ENCODE peak calls at places on chromosomes 6 and 20, in seven cellular contexts. U, J, X, Z, L, F and S are unnamed samples.
A peak's percentile ranks its signal among the peaks of the same experiment; 100 is the strongest.

GRCh38 chr6:16319813-16320532 is 81.6 kb downstream of the GMPR start:
- DNase-seq in U (peak; percentile 72), J (peak; percentile 95), X (peak; percentile 85), Z (no peak), L (peak; percentile 63), F (peak; percentile 75), S (peak; percentile 88)

GRCh38 chr6:109471105-109471810 is 11.8 kb downstream of the ZBTB24 start:
- DNase-seq in U (no peak), J (no peak), X (no peak), Z (no peak), L (no peak), F (no peak), S (no peak)

GRCh38 chr20:23684261-23684660 is 4.6 kb downstream of the CST4 start:
- DNase-seq in U (no peak), J (no peak), X (peak; percentile 46), Z (no peak), L (no peak), F (no peak), S (no peak)

GRCh38 chr6:21593412-21593926 is at the start of gene SOX4:
- DNase-seq in U (peak; percentile 97), J (peak; percentile 97), X (peak; percentile 95), Z (peak; percentile 79), L (peak; percentile 96), F (peak; percentile 93), S (peak; percentile 90)

GRCh38 chr6:111626446-111626845 is 20.8 kb upstream of the TRAF3IP2 start:
- DNase-seq in U (no peak), J (no peak), X (no peak), Z (no peak), L (no peak), F (no peak), S (no peak)

GRCh38 chr20:53865905-53866786 is 204.2 kb downstream of the BCAS1 start:
- DNase-seq in U (peak; percentile 51), J (peak; percentile 73), X (no peak), Z (no peak), L (peak; percentile 72), F (no peak), S (no peak)

GRCh38 chr6:97465877-97466710 is 183.1 kb upstream of the MMS22L start:
- DNase-seq in U (no peak), J (no peak), X (no peak), Z (no peak), L (no peak), F (no peak), S (no peak)

GRCh38 chr20:48763183-48764030 is 64.4 kb downstream of the PREX1 start:
- DNase-seq in U (no peak), J (no peak), X (no peak), Z (no peak), L (no peak), F (no peak), S (no peak)

GRCh38 chr20:4111440-4112411 is 96.4 kb upstream of the RNF24 start:
- DNase-seq in U (no peak), J (no peak), X (no peak), Z (no peak), L (no peak), F (no peak), S (no peak)

GRCh38 chr20:10078403-10078802 is 43.6 kb downstream of the ANKEF1 start:
- DNase-seq in U (no peak), J (no peak), X (no peak), Z (no peak), L (no peak), F (no peak), S (no peak)

GRCh38 chr6:74626288-74626687 is 579.6 kb downstream of the COL12A1 start:
- DNase-seq in U (no peak), J (no peak), X (no peak), Z (no peak), L (no peak), F (no peak), S (no peak)

GRCh38 chr20:63966172-63966943 is 3.4 kb downstream of the ZNF512B start:
- DNase-seq in U (no peak), J (no peak), X (no peak), Z (no peak), L (no peak), F (peak; percentile 38), S (no peak)

GRCh38 chr6:105135056-105135455 is 44.8 kb downstream of the POPDC3 start:
- DNase-seq in U (no peak), J (peak; percentile 57), X (no peak), Z (no peak), L (no peak), F (no peak), S (no peak)

GRCh38 chr6:105135907-105136432 is 43.8 kb downstream of the POPDC3 start:
- DNase-seq in U (no peak), J (peak; percentile 52), X (no peak), Z (no peak), L (no peak), F (no peak), S (no peak)

GRCh38 chr6:105137388-105137787 is 42.4 kb downstream of the POPDC3 start:
- DNase-seq in U (no peak), J (peak; percentile 16), X (no peak), Z (no peak), L (no peak), F (peak; percentile 67), S (no peak)

GRCh38 chr6:105136433-105137350 is 43.1 kb downstream of the POPDC3 start:
- DNase-seq in U (peak; percentile 47), J (peak; percentile 65), X (peak; percentile 65), Z (no peak), L (peak; percentile 16), F (peak; percentile 88), S (peak; percentile 77)

DNA sequence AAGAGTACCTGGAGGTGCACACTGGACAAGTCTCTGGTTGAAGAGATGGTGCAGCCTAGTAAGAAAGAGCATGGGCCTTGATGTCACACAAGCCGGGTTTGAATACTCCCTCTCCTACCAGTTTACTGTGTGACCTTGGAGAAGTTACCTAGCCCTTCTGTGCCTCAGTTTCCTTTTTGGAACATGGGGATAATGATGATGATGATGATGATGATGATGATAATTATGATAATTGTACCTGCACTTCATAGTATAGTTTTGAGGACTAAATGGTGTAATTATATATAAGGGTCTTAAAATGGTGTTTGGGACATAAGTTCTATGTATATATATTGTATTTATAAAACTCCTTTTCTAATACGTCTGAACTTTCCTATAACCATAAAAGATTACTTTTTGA is 41.7 kb downstream of the POPDC3 start:
- DNase-seq in U (no peak), J (no peak), X (no peak), Z (no peak), L (no peak), F (no peak), S (no peak)
- H3K4me3 ChIP-seq in U (no peak overlapping the region), J (no peak overlapping the region), X (no peak overlapping the region), Z (no peak overlapping the region), L (no peak overlapping the region), F (no peak overlapping the region), S (peak overlapping the region; percentile 83)

GRCh38 chr20:32019156-32019510 is 8.9 kb downstream of the CCM2L start:
- DNase-seq in U (no peak), J (no peak), X (no peak), Z (no peak), L (no peak), F (peak; percentile 58), S (no peak)

GRCh38 chr20:32021091-32021490 is 10.9 kb downstream of the CCM2L start:
- DNase-seq in U (no peak), J (no peak), X (no peak), Z (no peak), L (no peak), F (no peak), S (no peak)

GRCh38 chr20:32019563-32020463 is 9.6 kb downstream of the CCM2L start:
- DNase-seq in U (no peak), J (no peak), X (no peak), Z (no peak), L (no peak), F (no peak), S (no peak)

GRCh38 chr20:32017711-32018251 is 7.5 kb downstream of the CCM2L start:
- DNase-seq in U (peak; percentile 31), J (no peak), X (no peak), Z (no peak), L (peak; percentile 60), F (no peak), S (no peak)

DNA sequence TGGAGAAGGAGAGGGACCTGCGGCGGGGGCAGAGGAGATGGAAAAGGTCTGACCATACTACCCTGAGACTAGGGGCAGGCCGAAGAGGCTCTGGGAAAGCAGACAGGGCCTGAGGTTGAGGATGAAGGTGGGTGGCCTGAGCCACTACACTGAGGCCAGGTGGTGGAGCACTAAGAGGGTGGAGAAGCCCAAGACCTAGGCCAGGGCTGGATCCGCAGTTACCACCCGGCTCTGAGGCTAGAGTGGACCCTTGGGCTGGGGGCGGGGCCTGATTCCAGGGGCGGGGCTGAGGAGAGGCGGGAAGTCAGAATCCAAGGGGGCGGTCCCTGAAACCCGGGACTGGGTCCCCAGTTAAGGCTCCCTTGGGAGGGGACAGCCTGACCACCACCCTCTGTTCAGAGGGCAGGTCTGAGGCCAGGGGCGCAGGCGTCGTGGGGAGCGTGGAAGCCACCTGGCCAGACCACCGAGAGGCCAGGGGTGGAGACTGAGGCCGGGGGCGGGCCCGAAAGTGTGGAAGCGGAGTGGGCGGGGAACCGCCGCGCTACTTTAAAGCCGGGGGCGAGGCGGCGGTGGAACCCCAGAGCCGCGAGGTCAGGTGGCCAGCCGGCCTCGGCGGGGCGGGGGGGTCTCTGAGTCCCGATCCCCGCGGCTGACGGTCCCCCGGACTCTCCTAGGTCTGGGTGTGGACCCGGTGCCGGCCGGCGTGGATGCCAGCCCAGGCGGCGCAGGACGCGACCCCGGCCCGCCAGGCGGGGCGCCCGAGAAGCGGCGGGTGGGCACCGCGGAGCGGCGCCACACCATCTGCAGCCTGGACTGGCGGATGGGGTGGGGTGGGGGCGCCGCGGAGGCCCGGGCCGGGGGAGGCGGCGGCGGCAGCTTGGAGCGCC is 8.3 kb downstream of the CCM2L start:
- DNase-seq in U (no peak), J (no peak), X (no peak), Z (no peak), L (peak; percentile 36), F (peak; percentile 76), S (no peak)
- H3K4me3 ChIP-seq in U (peak overlapping the region; percentile 39), J (no peak overlapping the region), X (peak overlapping the region; percentile 56), Z (no peak overlapping the region), L (peak overlapping the region; percentile 38), F (peak overlapping the region; percentile 23), S (peak overlapping the region; percentile 70)

GRCh38 chr6:43966806-43967575 is 160.3 kb downstream of the MRPL14 start:
- DNase-seq in U (no peak), J (no peak), X (peak; percentile 34), Z (no peak), L (no peak), F (no peak), S (no peak)

GRCh38 chr6:43965628-43966373 is 161.5 kb downstream of the MRPL14 start:
- DNase-seq in U (no peak), J (no peak), X (peak; percentile 9), Z (no peak), L (no peak), F (no peak), S (no peak)

GRCh38 chr6:43967692-43968091 is 159.6 kb downstream of the MRPL14 start:
- DNase-seq in U (no peak), J (no peak), X (peak; percentile 18), Z (no peak), L (no peak), F (no peak), S (no peak)

GRCh38 chr6:43964659-43965570 is 162.3 kb downstream of the MRPL14 start:
- DNase-seq in U (no peak), J (no peak), X (peak; percentile 48), Z (no peak), L (no peak), F (no peak), S (peak; percentile 62)

GRCh38 chr6:43966374-43966658 is 160.9 kb downstream of the MRPL14 start:
- DNase-seq in U (no peak), J (no peak), X (peak; percentile 9), Z (no peak), L (no peak), F (no peak), S (no peak)
- H3K4me3 ChIP-seq in U (no peak overlapping the region), J (no peak overlapping the region), X (no peak overlapping the region), Z (no peak overlapping the region), L (no peak overlapping the region), F (no peak overlapping the region), S (no peak overlapping the region)

GRCh38 chr6:139855741-139856206 is 481.3 kb upstream of the CITED2 start:
- DNase-seq in U (no peak), J (no peak), X (no peak), Z (peak; percentile 70), L (no peak), F (no peak), S (no peak)
- H3K4me3 ChIP-seq in U (no peak overlapping the region), J (no peak overlapping the region), X (no peak overlapping the region), Z (no peak overlapping the region), L (no peak overlapping the region), F (no peak overlapping the region), S (no peak overlapping the region)